ENCODE peak calls at places on chromosomes 13 and 19, in five cellular contexts. A, B, C, E and Y are unnamed samples.

GRCh38 chr13:51849145-51850101 is 4.4 kb upstream of the TMEM272 start:
- DNase-seq in C (peak; percentile 48), A (peak; percentile 24), E (no peak), B (no peak), Y (no peak)

GRCh38 chr13:30866692-30867669 is 39.1 kb upstream of the MEDAG start:
- DNase-seq in A (no peak), C (no peak), E (no peak), B (no peak), Y (no peak)

GRCh38 chr19:3458595-3459284 is 21.6 kb downstream of the SMIM24 start:
- DNase-seq in C (peak; percentile 71), B (peak; percentile 58), A (no peak), E (no peak), Y (no peak)

GRCh38 chr19:49094505-49095482 is 9.5 kb downstream of the SNRNP70 start:
- DNase-seq in E (no peak), C (no peak), B (no peak), A (no peak), Y (no peak)

GRCh38 chr19:39325778-39326680 is 5.4 kb upstream of the LRFN1 start:
- DNase-seq in A (peak; percentile 51), B (no peak), C (no peak), E (no peak), Y (no peak)

GRCh38 chr13:85828094-85828684 is 29.0 kb upstream of the SLITRK6 start:
- DNase-seq in A (peak; percentile 13), B (no peak), E (no peak), C (peak; percentile 4), Y (no peak)

GRCh38 chr13:112391747-112392146 is 15.6 kb downstream of the SPACA7 start:
- DNase-seq in C (no peak), A (no peak), B (no peak), E (no peak), Y (no peak)

GRCh38 chr19:48490980-48491792 is 20.4 kb downstream of the LMTK3 start:
- DNase-seq in A (peak; percentile 71), E (peak; percentile 51), B (no peak), C (no peak), Y (no peak)

GRCh38 chr13:45416521-45417125 is 1.6 kb downstream of the SLC25A30 start:
- DNase-seq in C (no peak), B (no peak), E (no peak), A (no peak), Y (no peak)

GRCh38 chr13:81048026-81048461 is 707.1 kb upstream of the SPRY2 start:
- DNase-seq in C (no peak), E (no peak), B (no peak), A (no peak), Y (no peak)

GRCh38 chr19:58538257-58539168 is 5.4 kb upstream of the TRIM28 start:
- DNase-seq in E (no peak), C (no peak), A (no peak), B (no peak), Y (peak; percentile 35)

GRCh38 chr13:64917566-64917965 is 2312.6 kb downstream of the PCDH9 start:
- DNase-seq in A (no peak), C (no peak), E (no peak), B (no peak), Y (no peak)

GRCh38 chr13:98032168-98032567 is 78.7 kb downstream of the IPO5 start:
- DNase-seq in E (no peak), C (no peak), A (no peak), B (no peak), Y (no peak)

GRCh38 chr13:30829788-30830637 is 76.1 kb upstream of the MEDAG start:
- DNase-seq in B (no peak), A (no peak), E (no peak), C (peak; percentile 61), Y (no peak)

GRCh38 chr13:31361673-31362072 is 161.9 kb downstream of the B3GLCT start:
- DNase-seq in E (no peak), A (no peak), C (no peak), B (no peak), Y (no peak)

GRCh38 chr19:12952488-12953455 is 4.3 kb downstream of the GADD45GIP1 start:
- DNase-seq in E (no peak), B (no peak), C (peak; percentile 87), A (no peak), Y (peak; percentile 19)

GRCh38 chr13:32318072-32318471 is 2.8 kb downstream of the BRCA2 start:
- DNase-seq in C (no peak), A (no peak), B (no peak), E (no peak), Y (no peak)

GRCh38 chr19:42023121-42023942 is 29.3 kb upstream of the ATP1A3 start:
- DNase-seq in B (no peak), C (peak; percentile 11), E (no peak), A (peak; percentile 28), Y (no peak)

GRCh38 chr19:49475995-49476880 is 2.2 kb downstream of the FLT3LG start:
- DNase-seq in A (no peak), E (peak; percentile 59), B (no peak), C (no peak), Y (no peak)

GRCh38 chr13:54593504-54593903 is 1564.9 kb downstream of the OLFM4 start:
- DNase-seq in C (no peak), B (no peak), A (no peak), E (no peak), Y (no peak)

GRCh38 chr19:15812059-15812722 is 3.3 kb downstream of the OR10H1 start:
- DNase-seq in C (no peak), A (peak; percentile 72), B (no peak), E (peak; percentile 11), Y (no peak)

GRCh38 chr13:29852464-29853054 is 2.1 kb upstream of the UBL3 start:
- DNase-seq in B (no peak), A (no peak), E (no peak), C (peak; percentile 55), Y (no peak)

GRCh38 chr19:50022823-50023222 is 2.3 kb downstream of the VRK3 start:
- DNase-seq in B (no peak), A (no peak), C (no peak), E (no peak), Y (no peak)

GRCh38 chr13:110310541-110311491 is 3.7 kb downstream of the COL4A2 start:
- DNase-seq in C (no peak), E (no peak), A (no peak), B (no peak), Y (no peak)

GRCh38 chr13:77306458-77306857 is 20.4 kb downstream of the MYCBP2 start:
- DNase-seq in C (no peak), A (no peak), E (no peak), B (no peak), Y (no peak)

GRCh38 chr19:18870531-18871172 is 25.3 kb downstream of the CERS1 start:
- DNase-seq in A (no peak), B (no peak), E (no peak), C (no peak), Y (no peak)

GRCh38 chr19:18869781-18870530 is 26.0 kb downstream of the CERS1 start:
- DNase-seq in B (no peak), A (no peak), C (no peak), E (no peak), Y (no peak)

GRCh38 chr19:18868380-18869230 is 27.4 kb downstream of the CERS1 start:
- DNase-seq in E (no peak), A (no peak), C (no peak), B (no peak), Y (no peak)

GRCh38 chr19:18867751-18868150 is 28.2 kb downstream of the CERS1 start:
- DNase-seq in E (no peak), B (no peak), C (no peak), A (no peak), Y (no peak)

DNA sequence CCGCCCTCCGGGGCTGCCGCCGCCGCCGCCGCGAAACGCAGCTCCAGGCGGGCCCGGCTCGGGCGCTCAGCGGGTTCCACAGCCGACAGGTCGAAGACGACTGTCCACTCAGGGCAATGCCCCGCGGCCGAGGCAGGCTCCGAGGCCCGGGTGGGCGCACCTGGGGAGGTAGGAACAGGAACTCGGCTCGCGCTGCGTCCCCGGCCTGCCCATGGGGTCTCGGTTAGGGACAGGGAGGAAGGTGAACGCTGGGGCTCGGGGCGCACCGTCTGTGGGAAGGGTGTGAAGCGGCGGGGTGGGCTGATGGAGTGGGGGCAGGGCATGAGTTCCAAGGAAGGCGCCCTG is 26.8 kb downstream of the CERS1 start:
- DNase-seq in E (no peak), C (no peak), A (no peak), B (no peak), Y (no peak)
- H3K27ac ChIP-seq in E (no peak overlapping the region), C (no peak overlapping the region), A (no peak overlapping the region), B (no peak overlapping the region), Y (no peak overlapping the region)

GRCh38 chr19:34257559-34257924 is 3.2 kb downstream of the GARRE1 start:
- DNase-seq in E (no peak), B (no peak), C (no peak), A (no peak), Y (no peak)

GRCh38 chr19:34253711-34254551 is 423 bp upstream of the GARRE1 start:
- DNase-seq in E (no peak), B (peak; percentile 82), C (peak; percentile 59), A (no peak), Y (no peak)

GRCh38 chr19:34256835-34257558 is 2.6 kb downstream of the GARRE1 start:
- DNase-seq in A (no peak), C (no peak), E (no peak), B (no peak), Y (no peak)

GRCh38 chr19:34254552-34255432 is at the start of gene GARRE1:
- DNase-seq in E (peak; percentile 76), B (no peak), C (peak; percentile 38), A (no peak), Y (no peak)

GRCh38 chr19:34255546-34255945 is 1.2 kb downstream of the GARRE1 start:
- DNase-seq in C (no peak), B (no peak), A (no peak), E (no peak), Y (no peak)
- H3K4me1 ChIP-seq in C (peaks cover 5% of the 10 kb centered on the region), B (no peaks in the 10 kb centered on the region), A (peaks cover 14% of the 10 kb centered on the region), E (peaks cover 29% of the 10 kb centered on the region), Y (peaks cover 4% of the 10 kb centered on the region)

GRCh38 chr19:35352448-35353304 is 5.0 kb downstream of the FFAR1 start:
- DNase-seq in A (peak; percentile 59), B (peak; percentile 35), C (peak; percentile 46), E (peak; percentile 62), Y (peak; percentile 77)
- H3K27ac ChIP-seq in A (no peak overlapping the region), B (no peak overlapping the region), C (no peak overlapping the region), E (no peak overlapping the region), Y (no peak overlapping the region)

GRCh38 chr19:35040826-35041547 is 534 bp upstream of the HPN start:
- DNase-seq in B (peak; percentile 93), E (no peak), A (no peak), C (no peak), Y (no peak)

GRCh38 chr19:35040474-35040825 is 1.1 kb upstream of the HPN start:
- DNase-seq in E (no peak), C (no peak), B (no peak), A (no peak), Y (no peak)

GRCh38 chr19:35039881-35040456 is 1.6 kb upstream of the HPN start:
- DNase-seq in C (no peak), B (no peak), A (no peak), E (no peak), Y (no peak)

GRCh38 chr19:35038623-35039512 is 2.7 kb upstream of the HPN start:
- DNase-seq in B (no peak), C (peak; percentile 7), A (no peak), E (no peak), Y (no peak)

GRCh38 chr19:35037716-35038622 is 3.6 kb upstream of the HPN start:
- DNase-seq in E (no peak), A (no peak), B (peak; percentile 56), C (no peak), Y (no peak)
- H3K4me1 ChIP-seq in E (peaks cover 23% of the 10 kb centered on the region), A (no peaks in the 10 kb centered on the region), B (peaks cover 4% of the 10 kb centered on the region), C (peaks cover 6% of the 10 kb centered on the region), Y (no peaks in the 10 kb centered on the region)

GRCh38 chr19:2394669-2395292 is 32.6 kb downstream of the TIMM13 start:
- DNase-seq in B (no peak), E (no peak), A (no peak), C (no peak), Y (no peak)
- H3K27ac ChIP-seq in B (peak overlapping the region; percentile 48), E (no peak overlapping the region), A (no peak overlapping the region), C (no peak overlapping the region), Y (no peak overlapping the region)